ENCODE peak calls at places on chromosome 17, in six cellular contexts. L is stimulated activated naive CD8-positive, alpha-beta T cell treated with anti-CD3 and anti-CD28 coated beads, Interleukin-15, Interleukin-2, amounts not matched to agents 100 U/mL and 50 U/mL, for 24 hours; E is GM12865; D is ELR; J is NCI-H2029 treated with DMSO at 0.1 percent for 48 hours; C is NCI-H524. G is an unnamed sample.

GRCh38 chr17:43645765-43646481 is 15.8 kb downstream of the MEOX1 start:
- DNase-seq in L (peak), E (no peak), D (peak), J (no peak), C (no peak), G (no peak)

GRCh38 chr17:6714315-6714874 is 1.2 kb upstream of the SLC13A5 start:
- DNase-seq in L (no peak), E (no peak), D (no peak), J (no peak), C (no peak), G (no peak)

GRCh38 chr17:40751065-40751464 is 4.1 kb downstream of the KRT25 start:
- DNase-seq in L (no peak), E (no peak), D (no peak), J (no peak), C (no peak), G (no peak)

GRCh38 chr17:43673516-43674323 is 12.0 kb upstream of the MEOX1 start:
- DNase-seq in L (peak), E (peak), D (peak), J (peak), C (peak), G (peak)

GRCh38 chr17:76273923-76274558 is 8.9 kb downstream of the UBALD2 start:
- DNase-seq in L (peak), E (no peak), D (no peak), J (no peak), C (no peak), G (no peak)

GRCh38 chr17:18033442-18034099 is 5.4 kb downstream of the ATPAF2 start:
- DNase-seq in L (peak), E (peak), D (peak), J (peak), C (peak), G (peak)

GRCh38 chr17:82200743-82201497 is 11.7 kb downstream of the CCDC57 start:
- DNase-seq in L (peak), E (no peak), D (no peak), J (no peak), C (no peak), G (no peak)

GRCh38 chr17:73566905-73567782 is 77.1 kb downstream of the SDK2 start:
- DNase-seq in L (peak), E (peak), D (no peak), J (no peak), C (no peak), G (no peak)

GRCh38 chr17:49031965-49032928 is 35.1 kb downstream of the IGF2BP1 start:
- DNase-seq in L (peak), E (peak), D (peak), J (peak), C (peak), G (peak)

GRCh38 chr17:4711671-4712111 is 1.3 kb downstream of the ARRB2 start:
- DNase-seq in L (no peak), E (no peak), D (no peak), J (no peak), C (no peak), G (no peak)

GRCh38 chr17:47119746-47120520 is 69.2 kb downstream of the CDC27 start:
- DNase-seq in L (no peak), E (no peak), D (peak), J (no peak), C (no peak), G (no peak)

GRCh38 chr17:7404737-7405412 is 978 bp upstream of the TMEM256 start:
- DNase-seq in L (peak), E (no peak), D (peak), J (no peak), C (peak), G (peak)

GRCh38 chr17:66625321-66625767 is 209.6 kb upstream of the CACNG5 start:
- DNase-seq in L (no peak), E (peak), D (peak), J (peak), C (peak), G (peak)

GRCh38 chr17:45088741-45089140 is 27.6 kb downstream of the NMT1 start:
- DNase-seq in L (no peak), E (no peak), D (no peak), J (no peak), C (no peak), G (no peak)

GRCh38 chr17:8753976-8754440 is 4.3 kb downstream of the SPDYE4 start:
- DNase-seq in L (no peak), E (peak), D (peak), J (no peak), C (peak), G (peak)

GRCh38 chr17:66416207-66416940 is 114.0 kb downstream of the PRKCA start:
- DNase-seq in L (no peak), E (no peak), D (no peak), J (no peak), C (peak), G (no peak)

GRCh38 chr17:66378296-66378695 is 75.9 kb downstream of the PRKCA start:
- DNase-seq in L (no peak), E (no peak), D (peak), J (no peak), C (no peak), G (no peak)

GRCh38 chr17:7222972-7223292 is 3.2 kb downstream of the ACADVL start:
- DNase-seq in L (no peak), E (no peak), D (no peak), J (no peak), C (no peak), G (no peak)

GRCh38 chr17:77783991-77784820 is 174.3 kb upstream of the TNRC6C start:
- DNase-seq in L (peak), E (peak), D (no peak), J (no peak), C (no peak), G (no peak)

GRCh38 chr17:55495239-55495638 is 16.0 kb downstream of the SMIM36 start:
- DNase-seq in L (no peak), E (no peak), D (no peak), J (no peak), C (no peak), G (no peak)

GRCh38 chr17:56085576-56086267 is 67.6 kb upstream of the ANKFN1 start:
- DNase-seq in L (no peak), E (no peak), D (peak), J (no peak), C (no peak), G (no peak)

GRCh38 chr17:8332688-8333087 is 7.0 kb upstream of the ODF4 start:
- DNase-seq in L (no peak), E (no peak), D (no peak), J (no peak), C (peak), G (no peak)

GRCh38 chr17:6108382-6108781 is 38.2 kb downstream of the WSCD1 start:
- DNase-seq in L (no peak), E (no peak), D (no peak), J (no peak), C (no peak), G (no peak)

GRCh38 chr17:27408891-27409290 is 47.4 kb upstream of the KSR1 start:
- DNase-seq in L (no peak), E (no peak), D (peak), J (no peak), C (no peak), G (no peak)

G was measured in HEK293T.